ENCODE peak calls at places on chromosomes 11 and 22, in four cellular contexts. O is HT1080, P is kidney epithelial cell, X is cerebellar cortex. I is an unnamed sample.

GRCh38 chr11:94910779-94911178 is 62.6 kb downstream of the CWC15 start:
- DNase-seq in O (no peak), P (no peak), X (no peak), I (no peak)

GRCh38 chr22:28247114-28247513 is 328.1 kb upstream of the PITPNB start:
- DNase-seq in O (no peak), P (no peak), X (no peak), I (no peak)

GRCh38 chr22:50712341-50713007 is 25.5 kb upstream of the ACR start:
- DNase-seq in O (no peak), P (no peak), X (no peak), I (no peak)

GRCh38 chr11:113723706-113724246 is 17.7 kb upstream of the TMPRSS5 start:
- DNase-seq in O (no peak), P (no peak), X (no peak), I (no peak)

GRCh38 chr11:95835351-95835750 is 45.1 kb downstream of the CEP57 start:
- DNase-seq in O (no peak), P (no peak), X (peak; percentile 5), I (no peak)

GRCh38 chr11:11960687-11961086 is 47.7 kb downstream of the DKK3 start:
- DNase-seq in O (peak; percentile 62), P (no peak), X (no peak), I (peak; percentile 67)

GRCh38 chr11:75969626-75970308 is 154.8 kb downstream of the UVRAG start:
- DNase-seq in O (peak; percentile 13), P (no peak), X (peak; percentile 19), I (no peak)

GRCh38 chr11:62879554-62879953 is 1.1 kb upstream of the SLC3A2 start:
- DNase-seq in O (no peak), P (no peak), X (no peak), I (no peak)

GRCh38 chr11:33722579-33723234 is 13.5 kb downstream of the CD59 start:
- DNase-seq in O (peak; percentile 92), P (no peak), X (no peak), I (peak; percentile 40)

GRCh38 chr11:77088236-77089003 is 14.2 kb upstream of the OMP start:
- DNase-seq in O (no peak), P (no peak), X (no peak), I (no peak)

GRCh38 chr11:15166204-15166603 is 51.5 kb downstream of the INSC start:
- DNase-seq in O (no peak), P (no peak), X (no peak), I (no peak)

I was measured in activated CD8-positive, alpha-beta T cell treated with anti-CD3 and anti-CD28 coated beads, Interleukin-2, amount 10 ng/mL, durations not matched to agents 7 days and 5 days.